ENCODE peak calls at places on chromosomes 3 and 15, in nine cellular contexts. A, X, L, U, I, G, O, P and R are unnamed samples.

GRCh38 chr3:8436667-8437287 is 64.8 kb upstream of the LMCD1 start:
- DNase-seq in A (no peak), X (no peak), L (no peak), U (no peak), I (no peak), G (no peak), O (no peak), P (no peak), R (no peak)

GRCh38 chr15:45372032-45372995 is 6.0 kb downstream of the GATM start:
- DNase-seq in A (no peak), X (no peak), L (no peak), U (no peak), I (no peak), G (no peak), O (no peak), P (no peak), R (no peak)

GRCh38 chr15:65986416-65986815 is 117.1 kb downstream of the RAB11A start:
- DNase-seq in A (no peak), X (no peak), L (no peak), U (no peak), I (no peak), G (no peak), O (no peak), P (no peak), R (no peak)

GRCh38 chr3:55164876-55165275 is 237.0 kb upstream of the LRTM1 start:
- DNase-seq in A (no peak), X (peak; percentile 29), L (no peak), U (no peak), I (no peak), G (no peak), O (no peak), P (no peak), R (no peak)

GRCh38 chr3:7439101-7439500 is 578.2 kb downstream of the GRM7 start:
- DNase-seq in A (no peak), X (no peak), L (no peak), U (no peak), I (no peak), G (no peak), O (no peak), P (no peak), R (no peak)

GRCh38 chr3:146566138-146566537 is 21.7 kb upstream of the PLSCR1 start:
- DNase-seq in A (no peak), X (no peak), L (no peak), U (no peak), I (peak; percentile 63), G (no peak), O (no peak), P (no peak), R (no peak)

GRCh38 chr3:139585820-139586219 is 46.3 kb upstream of the RBP1 start:
- DNase-seq in A (no peak), X (peak; percentile 38), L (no peak), U (no peak), I (no peak), G (no peak), O (no peak), P (no peak), R (no peak)

GRCh38 chr15:74134387-74135027 is 4.1 kb downstream of the ISLR2 start:
- DNase-seq in A (peak; percentile 68), X (peak; percentile 35), L (peak; percentile 63), U (peak; percentile 69), I (peak; percentile 42), G (no peak), O (peak; percentile 78), P (no peak), R (no peak)

GRCh38 chr3:128867200-128868125 is 12.0 kb upstream of the ACAD9 start:
- DNase-seq in A (no peak), X (no peak), L (no peak), U (no peak), I (peak; percentile 89), G (no peak), O (no peak), P (no peak), R (no peak)

GRCh38 chr15:36109943-36110658 is 469.3 kb upstream of the CDIN1 start:
- DNase-seq in A (no peak), X (peak; percentile 89), L (no peak), U (no peak), I (peak; percentile 32), G (no peak), O (no peak), P (no peak), R (no peak)

GRCh38 chr15:45375836-45376235 is 2.5 kb downstream of the GATM start:
- DNase-seq in A (no peak), X (no peak), L (no peak), U (no peak), I (no peak), G (no peak), O (no peak), P (no peak), R (no peak)

GRCh38 chr15:80404057-80404718 is at the start of gene ARNT2:
- DNase-seq in A (peak; percentile 61), X (peak; percentile 33), L (peak; percentile 48), U (peak; percentile 69), I (no peak), G (peak; percentile 56), O (peak; percentile 61), P (no peak), R (no peak)

GRCh38 chr15:31360158-31360561 is 33.5 kb downstream of the KLF13 start:
- DNase-seq in A (no peak), X (no peak), L (no peak), U (no peak), I (no peak), G (no peak), O (peak; percentile 54), P (no peak), R (no peak)
- H3K4me1 ChIP-seq in A (peaks cover 52% of the 10 kb centered on the region), X (no peaks in the 10 kb centered on the region), L (peaks cover 7% of the 10 kb centered on the region), U (peaks cover 96% of the 10 kb centered on the region), I (peaks cover 37% of the 10 kb centered on the region), G (peaks cover 14% of the 10 kb centered on the region), O (peaks cover 94% of the 10 kb centered on the region), P (peaks cover 97% of the 10 kb centered on the region), R (peaks cover 100% of the 10 kb centered on the region)

DNA sequence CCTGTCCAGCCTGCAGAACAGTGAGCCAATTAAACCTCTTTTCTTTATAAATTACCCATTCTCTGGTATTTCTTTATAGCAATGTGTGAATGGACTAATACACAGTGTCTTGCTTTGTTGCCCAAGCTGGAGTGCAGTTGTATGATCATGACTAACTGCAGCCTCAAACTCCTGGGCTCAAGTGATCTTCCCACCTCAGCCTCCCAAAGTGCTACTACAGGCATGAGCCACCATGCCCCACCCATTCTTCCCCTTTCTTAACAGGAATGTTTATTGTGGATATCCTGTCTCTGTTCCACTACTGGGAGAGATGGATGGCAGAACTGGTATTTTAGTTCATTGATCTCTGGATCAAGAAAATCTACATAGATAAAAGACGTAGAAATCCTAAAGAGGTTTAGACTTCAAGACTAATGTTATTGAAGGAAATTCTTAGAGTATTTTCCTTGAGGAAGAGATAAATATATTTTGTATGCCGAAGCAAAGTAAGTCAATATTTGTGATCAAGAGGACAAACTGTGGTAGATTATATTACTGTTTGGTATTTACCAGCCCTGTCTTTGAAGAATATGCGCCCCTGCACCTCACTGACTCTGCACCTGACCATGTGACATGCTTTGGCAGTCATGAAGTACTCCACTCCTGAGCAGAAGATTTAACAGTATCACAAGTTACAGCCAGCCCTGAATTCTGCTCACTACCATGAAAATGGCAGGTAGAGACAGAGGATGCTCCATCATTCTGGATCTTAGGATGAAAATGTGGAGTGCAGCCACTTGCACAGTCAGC is 42.9 kb downstream of the UACA start:
- DNase-seq in A (no peak), X (no peak), L (no peak), U (no peak), I (no peak), G (no peak), O (no peak), P (no peak), R (no peak)
- H3K27ac ChIP-seq in A (no peak overlapping the region), X (no peak overlapping the region), L (no peak overlapping the region), U (no peak overlapping the region), I (no peak overlapping the region), G (no peak overlapping the region), O (peak overlapping the region; percentile 60), P (no peak overlapping the region), R (no peak overlapping the region)

GRCh38 chr3:161406594-161407555 is 35.6 kb upstream of the SPTSSB start:
- DNase-seq in A (no peak), X (no peak), L (no peak), U (no peak), I (no peak), G (no peak), O (no peak), P (peak; percentile 39), R (peak; percentile 12)

GRCh38 chr3:161413127-161413854 is 42.0 kb upstream of the SPTSSB start:
- DNase-seq in A (no peak), X (peak; percentile 85), L (peak; percentile 66), U (no peak), I (no peak), G (no peak), O (no peak), P (no peak), R (no peak)

GRCh38 chr3:161409069-161409468 is 37.8 kb upstream of the SPTSSB start:
- DNase-seq in A (no peak), X (peak; percentile 27), L (no peak), U (no peak), I (peak; percentile 40), G (peak; percentile 14), O (no peak), P (peak; percentile 55), R (no peak)

GRCh38 chr3:161412117-161412516 is 40.8 kb upstream of the SPTSSB start:
- DNase-seq in A (no peak), X (no peak), L (no peak), U (no peak), I (no peak), G (no peak), O (no peak), P (no peak), R (no peak)

DNA sequence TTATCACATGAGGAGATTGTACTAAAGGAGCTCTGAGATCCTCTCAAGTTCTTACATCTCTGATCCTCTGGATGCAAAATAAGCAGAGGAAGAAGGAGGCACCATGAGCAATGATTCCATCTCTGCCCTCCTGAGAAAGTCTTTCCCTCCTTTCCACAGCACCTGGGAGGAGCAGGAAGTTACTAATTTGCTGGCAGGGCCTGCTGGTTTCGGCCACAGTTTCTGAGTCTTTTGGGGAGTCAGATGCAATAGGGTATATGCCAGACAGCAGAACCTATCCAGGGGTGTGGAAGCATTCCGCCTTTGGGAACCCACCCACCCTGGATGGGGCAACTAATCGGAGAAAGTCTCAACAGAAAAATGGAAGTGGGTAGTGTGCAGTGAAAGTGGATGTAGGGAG is 38.5 kb upstream of the SPTSSB start:
- DNase-seq in A (no peak), X (no peak), L (no peak), U (no peak), I (no peak), G (no peak), O (no peak), P (no peak), R (no peak)
- H3K4me1 ChIP-seq in A (no peaks in the 10 kb centered on the region), X (peaks cover 3% of the 10 kb centered on the region), L (no peaks in the 10 kb centered on the region), U (peaks cover 19% of the 10 kb centered on the region), I (no peaks in the 10 kb centered on the region), G (peaks cover 17% of the 10 kb centered on the region), O (no peaks in the 10 kb centered on the region), P (peaks cover 22% of the 10 kb centered on the region), R (peaks cover 22% of the 10 kb centered on the region)

DNA sequence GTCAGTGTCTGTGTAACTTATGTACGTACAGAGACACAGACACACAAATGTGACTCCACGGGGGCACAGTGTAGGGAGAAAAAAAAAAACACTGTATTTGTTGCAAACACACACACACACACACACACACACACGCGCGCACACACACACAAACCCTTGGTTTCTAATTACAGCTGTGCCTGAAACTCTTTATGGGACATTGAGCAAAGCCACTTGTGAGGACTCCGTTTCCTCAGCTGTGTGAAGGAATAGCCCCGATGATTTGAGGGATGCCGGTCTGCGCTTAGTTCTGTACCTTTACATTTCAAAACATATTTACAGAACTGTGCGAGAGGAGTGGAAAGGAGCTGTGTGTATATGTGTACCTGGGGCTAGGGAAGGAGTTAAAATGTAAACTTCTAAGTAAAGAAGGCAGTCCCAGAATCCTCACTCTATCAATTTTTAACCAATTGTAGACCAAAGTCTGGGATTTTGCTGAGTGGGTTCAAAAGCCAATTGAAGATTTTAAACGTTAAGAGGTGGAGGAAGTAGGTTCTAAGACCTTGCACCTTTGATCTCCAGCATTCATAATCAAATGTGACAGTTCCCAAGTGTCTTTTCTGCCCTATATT is 5.3 kb upstream of the BCL6 start:
- DNase-seq in A (no peak), X (peak; percentile 32), L (no peak), U (no peak), I (no peak), G (no peak), O (peak; percentile 69), P (peak; percentile 13), R (no peak)
- H3K27ac ChIP-seq in A (peak overlapping the region; percentile 53), X (no peak overlapping the region), L (peak overlapping the region; percentile 84), U (no peak overlapping the region), I (no peak overlapping the region), G (peak overlapping the region; percentile 71), O (peak overlapping the region; percentile 100), P (no peak overlapping the region), R (no peak overlapping the region)